ENCODE peak calls at places on chromosomes 7 and 10, in eight cellular contexts. A is NCI-H2171 treated with DMSO at 0.1 percent for 48 hours, H is LoVo, V is activated T-helper 1 cell treated with Interleukin-2 at 50 U/mL for 16 hours, Q is lower lobe of right lung, Z is endothelial cell, T is WTC11, G is tibial artery. E is an unnamed sample.

GRCh38 chr10:62083413-62083794 is 181.9 kb downstream of the ARID5B start:
- DNase-seq in A (peak), H (no peak), V (no peak), Q (no peak), Z (no peak), T (no peak), G (no peak), E (no peak)

GRCh38 chr10:123157210-123157609 is 3.0 kb downstream of the BUB3 start:
- DNase-seq in A (no peak), H (no peak), V (no peak), Q (no peak), Z (no peak), T (no peak), G (no peak), E (peak)

GRCh38 chr10:124552877-124553276 is 91.3 kb downstream of the LHPP start:
- DNase-seq in A (no peak), H (no peak), V (no peak), Q (no peak), Z (no peak), T (no peak), G (no peak), E (no peak)

GRCh38 chr10:62424026-62424425 is 49.9 kb downstream of the ZNF365 start:
- DNase-seq in A (no peak), H (no peak), V (no peak), Q (no peak), Z (no peak), T (no peak), G (no peak), E (peak)

GRCh38 chr10:59381687-59382086 is 19.3 kb upstream of the FAM13C start:
- DNase-seq in A (no peak), H (no peak), V (no peak), Q (no peak), Z (no peak), T (no peak), G (no peak), E (no peak)

GRCh38 chr10:114634607-114634974 is 23.5 kb downstream of the ABLIM1 start:
- DNase-seq in A (no peak), H (peak), V (no peak), Q (peak), Z (no peak), T (no peak), G (peak), E (no peak)

GRCh38 chr10:88886557-88886956 is 6.5 kb downstream of the STAMBPL1 start:
- DNase-seq in A (no peak), H (no peak), V (no peak), Q (no peak), Z (no peak), T (no peak), G (no peak), E (no peak)

GRCh38 chr7:106848851-106849442 is 16.1 kb upstream of the PIK3CG start:
- DNase-seq in A (no peak), H (peak), V (no peak), Q (no peak), Z (no peak), T (no peak), G (no peak), E (no peak)

GRCh38 chr10:15280974-15281373 is 90.1 kb downstream of the FAM171A1 start:
- DNase-seq in A (no peak), H (no peak), V (no peak), Q (no peak), Z (no peak), T (no peak), G (no peak), E (no peak)

GRCh38 chr7:121027761-121028681 is 39.5 kb downstream of the CPED1 start:
- DNase-seq in A (no peak), H (no peak), V (no peak), Q (no peak), Z (no peak), T (no peak), G (no peak), E (no peak)

GRCh38 chr7:2626498-2627117 is 5.2 kb upstream of the TTYH3 start:
- DNase-seq in A (no peak), H (no peak), V (no peak), Q (no peak), Z (no peak), T (no peak), G (no peak), E (no peak)

GRCh38 chr10:60853107-60853506 is 74.8 kb downstream of the CDK1 start:
- DNase-seq in A (no peak), H (no peak), V (no peak), Q (no peak), Z (no peak), T (no peak), G (no peak), E (no peak)